ENCODE peak calls at places on chromosomes 6 and 20, in nine cellular contexts. N is IMR-90; H is endodermal cell; X is GM23248; A is ovary; S is PC-9; Y is CD8-positive, alpha-beta memory T cell; F is thyroid gland; Q is lower lobe of right lung. E is an unnamed sample.

GRCh38 chr20:4183361-4183760 is 168.0 kb upstream of the RNF24 start:
- DNase-seq in Y (no peak), H (no peak), F (no peak), X (no peak), Q (peak; percentile 34), S (no peak), N (no peak), A (no peak), E (no peak)

GRCh38 chr6:50699086-50699886 is 14.0 kb upstream of the TFAP2D start:
- DNase-seq in S (no peak), A (no peak), Y (no peak), H (peak; percentile 80), Q (no peak), F (no peak), N (no peak), X (peak; percentile 17), E (no peak)

GRCh38 chr20:44208165-44208564 is 2.4 kb downstream of the OSER1 start:
- DNase-seq in S (no peak), N (no peak), A (no peak), X (no peak), H (no peak), Q (no peak), Y (no peak), F (no peak), E (no peak)

GRCh38 chr20:2767768-2768631 is 32.4 kb downstream of the CPXM1 start:
- DNase-seq in H (peak; percentile 53), F (peak; percentile 98), S (peak; percentile 94), N (peak; percentile 24), A (no peak), X (peak; percentile 75), Y (no peak), Q (peak; percentile 91), E (peak; percentile 84)

GRCh38 chr6:132820629-132821381 is 6.4 kb downstream of the RPS12 start:
- DNase-seq in F (no peak), S (no peak), Y (no peak), N (peak; percentile 52), A (no peak), X (peak; percentile 37), Q (no peak), H (peak; percentile 67), E (no peak)

GRCh38 chr20:47689726-47690125 is 95.6 kb downstream of the SULF2 start:
- DNase-seq in Y (no peak), S (no peak), H (no peak), X (no peak), F (no peak), Q (no peak), N (no peak), A (no peak), E (no peak)

GRCh38 chr6:167676666-167677421 is 149.9 kb upstream of the AFDN start:
- DNase-seq in X (no peak), N (no peak), A (no peak), S (no peak), Y (no peak), F (no peak), H (peak; percentile 64), Q (no peak), E (no peak)

GRCh38 chr6:83313880-83314279 is 117.0 kb downstream of the ME1 start:
- DNase-seq in Q (no peak), F (no peak), Y (no peak), S (no peak), X (no peak), A (no peak), H (no peak), N (peak; percentile 4), E (no peak)

GRCh38 chr6:134034951-134035822 is 17.2 kb downstream of the SLC2A12 start:
- DNase-seq in A (no peak), H (no peak), S (no peak), N (no peak), Y (no peak), Q (no peak), X (peak; percentile 19), F (no peak), E (no peak)

GRCh38 chr6:123042412-123042811 is 46.4 kb downstream of the CLVS2 start:
- DNase-seq in H (no peak), S (no peak), F (no peak), Q (no peak), X (no peak), Y (no peak), N (no peak), A (no peak), E (no peak)

GRCh38 chr20:61757-62156 is 25.7 kb upstream of the DEFB125 start:
- DNase-seq in S (no peak), A (no peak), F (no peak), H (no peak), Y (no peak), Q (no peak), N (no peak), X (no peak), E (no peak)

GRCh38 chr6:28712982-28713381 is 187.3 kb downstream of the GPX5 start:
- DNase-seq in S (no peak), Y (no peak), X (no peak), H (no peak), F (no peak), Q (no peak), A (no peak), N (no peak), E (no peak)

GRCh38 chr6:27865952-27866369 is 46.2 kb downstream of the OR2B2 start:
- DNase-seq in A (no peak), N (no peak), Y (peak; percentile 10), Q (no peak), X (peak; percentile 49), S (no peak), F (no peak), H (peak; percentile 87), E (no peak)

GRCh38 chr20:7458459-7458858 is 481.8 kb downstream of the HAO1 start:
- DNase-seq in Y (no peak), A (no peak), X (no peak), F (no peak), H (no peak), N (no peak), S (no peak), Q (no peak), E (no peak)

GRCh38 chr20:7454047-7454446 is 486.2 kb downstream of the HAO1 start:
- DNase-seq in S (no peak), N (no peak), Q (no peak), X (no peak), H (no peak), F (no peak), Y (no peak), A (no peak), E (no peak)

GRCh38 chr20:7449269-7449668 is 491.0 kb downstream of the HAO1 start:
- DNase-seq in S (no peak), A (no peak), Y (no peak), N (no peak), F (no peak), Q (no peak), X (peak; percentile 4), H (no peak), E (no peak)

DNA sequence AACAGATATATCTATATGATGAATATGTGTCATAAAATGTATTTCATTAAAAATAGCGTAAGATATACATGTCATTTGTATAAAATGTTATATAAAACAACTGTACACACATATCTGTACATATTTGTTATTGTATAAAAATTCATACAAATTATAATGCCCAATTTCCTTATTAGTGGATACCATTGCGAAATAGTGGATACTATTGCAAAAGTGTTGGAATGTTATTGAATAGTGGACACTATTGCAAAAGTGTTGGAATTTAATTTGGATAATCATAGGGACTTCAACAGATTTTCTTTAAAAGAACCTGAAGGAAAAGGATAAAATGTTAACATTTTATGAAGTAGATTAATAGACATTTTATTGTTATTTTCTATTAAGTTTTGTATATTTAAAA is 487.4 kb downstream of the HAO1 start:
- DNase-seq in F (no peak), Q (no peak), N (no peak), Y (no peak), A (no peak), S (no peak), H (no peak), X (no peak), E (no peak)
- H3K4me1 ChIP-seq in F (no peaks in the 10 kb centered on the region), Q (no peaks in the 10 kb centered on the region), N (no peaks in the 10 kb centered on the region), Y (no peaks in the 10 kb centered on the region), A (no peaks in the 10 kb centered on the region), S (no peaks in the 10 kb centered on the region), H (no peaks in the 10 kb centered on the region), X (no peaks in the 10 kb centered on the region), E (no peaks in the 10 kb centered on the region)

DNA sequence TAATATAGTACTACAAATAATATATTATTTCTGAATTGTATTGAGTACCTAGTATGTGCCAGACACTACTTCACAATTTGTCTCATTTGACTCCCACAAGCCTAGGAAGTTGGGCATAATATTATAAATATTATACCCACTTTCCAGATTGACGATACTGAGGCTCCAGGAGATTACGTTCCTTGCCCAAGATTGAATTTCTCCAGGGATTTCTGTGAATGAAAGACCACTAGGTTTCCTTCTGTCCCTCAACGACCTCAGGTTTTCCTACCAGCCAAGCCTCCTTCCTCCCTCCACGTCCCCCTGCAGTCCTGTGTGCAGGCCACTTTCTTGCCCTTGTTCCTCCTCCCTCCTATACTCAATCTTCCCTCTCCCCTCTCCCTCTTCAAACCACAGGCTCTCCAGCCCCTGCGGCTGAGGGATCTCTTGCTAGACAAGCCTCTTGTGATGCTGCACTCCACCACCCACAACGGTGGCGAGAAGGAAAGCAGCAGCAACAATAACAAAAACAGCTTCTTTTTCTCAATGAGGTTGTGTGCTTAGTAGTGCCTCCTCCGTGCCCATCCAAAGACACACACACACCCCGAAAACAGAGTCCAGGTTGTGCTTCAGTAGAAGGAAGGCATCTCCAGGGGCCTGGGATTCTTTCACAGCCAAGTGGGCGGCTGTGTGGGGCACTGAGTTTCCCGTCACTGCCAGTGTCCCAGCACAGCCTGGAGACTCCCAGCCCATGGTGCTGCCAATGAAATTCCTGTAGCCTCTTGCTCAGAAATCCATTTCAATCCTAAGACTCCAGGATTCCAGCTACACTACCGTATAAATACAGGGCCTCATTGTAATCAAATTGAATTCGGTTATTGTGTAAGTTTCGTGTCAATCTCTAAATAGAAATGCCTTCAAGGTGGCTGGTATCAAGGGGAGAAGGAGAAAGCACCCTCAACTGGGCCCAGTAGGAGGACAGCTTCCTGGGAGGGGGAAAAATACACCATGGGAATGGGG is 94.4 kb downstream of the NCR2 start:
- DNase-seq in X (no peak), H (no peak), F (peak; percentile 80), A (no peak), Q (no peak), Y (no peak), N (no peak), S (no peak), E (no peak)
- H3K27me3 ChIP-seq in X (peaks cover 23% of the 10 kb centered on the region), H (peaks cover 58% of the 10 kb centered on the region), F (no peaks in the 10 kb centered on the region), A (no peaks in the 10 kb centered on the region), Q (peaks cover 19% of the 10 kb centered on the region), Y (peaks cover 27% of the 10 kb centered on the region), N (peaks cover 47% of the 10 kb centered on the region), S (peaks cover 11% of the 10 kb centered on the region), E (peaks cover 16% of the 10 kb centered on the region)

GRCh38 chr20:62378215-62378614 is 8.7 kb upstream of the RPS21 start:
- DNase-seq in N (no peak), Q (no peak), A (no peak), S (peak; percentile 54), Y (no peak), H (peak; percentile 81), F (peak; percentile 71), X (no peak), E (no peak)
- H3K4me1 ChIP-seq in N (peaks cover 30% of the 10 kb centered on the region), Q (peaks cover 58% of the 10 kb centered on the region), A (peaks cover 20% of the 10 kb centered on the region), S (peaks cover 18% of the 10 kb centered on the region), Y (peaks cover 6% of the 10 kb centered on the region), H (peaks cover 19% of the 10 kb centered on the region), F (peaks cover 37% of the 10 kb centered on the region), X (peaks cover 13% of the 10 kb centered on the region), E (peaks cover 31% of the 10 kb centered on the region)

DNA sequence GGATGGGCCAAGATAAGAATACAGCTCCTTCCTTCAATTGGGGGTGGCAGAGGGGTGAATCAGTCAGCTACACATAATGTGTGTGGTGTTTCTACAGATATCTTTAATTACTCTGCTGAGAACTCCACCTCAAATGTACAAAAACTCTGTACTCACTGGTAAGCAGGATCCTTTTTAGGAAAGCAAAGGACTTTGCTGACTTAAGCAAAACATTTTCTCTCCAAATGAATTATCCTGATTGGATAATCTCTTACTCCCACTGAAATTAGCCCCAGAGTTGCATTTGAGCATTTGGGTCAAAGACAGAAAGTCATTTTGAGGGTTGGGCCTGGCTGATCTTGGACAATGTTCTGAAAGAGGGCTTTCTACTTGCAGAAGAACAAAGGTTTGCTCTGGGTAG is 13.4 kb downstream of the HLA-G start:
- DNase-seq in Y (no peak), S (no peak), X (no peak), A (no peak), F (no peak), Q (no peak), N (no peak), H (no peak), E (no peak)
- H3K27me3 ChIP-seq in Y (peaks cover 9% of the 10 kb centered on the region), S (no peaks in the 10 kb centered on the region), X (peaks cover 14% of the 10 kb centered on the region), A (no peaks in the 10 kb centered on the region), F (no peaks in the 10 kb centered on the region), Q (peaks cover 17% of the 10 kb centered on the region), N (peaks cover 10% of the 10 kb centered on the region), H (peaks cover 7% of the 10 kb centered on the region), E (peaks cover 2% of the 10 kb centered on the region)